ENCODE peak calls at places on chromosomes 6 and 20, in eight cellular contexts. One of them, this sample, is unnamed.

GRCh38 chr6:85660181-85660611 is 17.5 kb upstream of the SYNCRIP start:
- DNase-seq in Panc1: no peak
- DNase-seq in esophagus muscularis mucosa: no peak
- DNase-seq in activated CD4-positive, alpha-beta T cell treated with anti-CD3 and anti-CD28 coated beads, Interleukin-2, amount 50 U/mL, for 24 hours: no peak
- DNase-seq in cardiac muscle cell: peak; percentile 86
- DNase-seq in stimulated activated CD8-positive, alpha-beta memory T cell treated with anti-CD3 and anti-CD28 coated beads, Interleukin-7, amount 100 ng/mL, for 1 hour: no peak
- DNase-seq in caudate nucleus: no peak
- DNase-seq in AG04450: peak; percentile 82
- DNase-seq in this sample: peak; percentile 87

GRCh38 chr6:130018292-130018829 is at the start of gene L3MBTL3:
- DNase-seq in Panc1: peak; percentile 22
- DNase-seq in esophagus muscularis mucosa: peak; percentile 94
- DNase-seq in activated CD4-positive, alpha-beta T cell treated with anti-CD3 and anti-CD28 coated beads, Interleukin-2, amount 50 U/mL, for 24 hours: peak; percentile 78
- DNase-seq in cardiac muscle cell: peak; percentile 90
- DNase-seq in stimulated activated CD8-positive, alpha-beta memory T cell treated with anti-CD3 and anti-CD28 coated beads, Interleukin-7, amount 100 ng/mL, for 1 hour: peak; percentile 80
- DNase-seq in caudate nucleus: peak; percentile 74
- DNase-seq in AG04450: peak; percentile 44
- DNase-seq in this sample: no peak

GRCh38 chr6:131861356-131861755 is 53.5 kb downstream of the ENPP1 start:
- DNase-seq in Panc1: no peak
- DNase-seq in esophagus muscularis mucosa: no peak
- DNase-seq in activated CD4-positive, alpha-beta T cell treated with anti-CD3 and anti-CD28 coated beads, Interleukin-2, amount 50 U/mL, for 24 hours: no peak
- DNase-seq in cardiac muscle cell: peak; percentile 48
- DNase-seq in stimulated activated CD8-positive, alpha-beta memory T cell treated with anti-CD3 and anti-CD28 coated beads, Interleukin-7, amount 100 ng/mL, for 1 hour: no peak
- DNase-seq in caudate nucleus: no peak
- DNase-seq in AG04450: no peak
- DNase-seq in this sample: peak; percentile 79

GRCh38 chr6:66735106-66735890 is 1028.3 kb upstream of the EYS start:
- DNase-seq in Panc1: no peak
- DNase-seq in esophagus muscularis mucosa: no peak
- DNase-seq in activated CD4-positive, alpha-beta T cell treated with anti-CD3 and anti-CD28 coated beads, Interleukin-2, amount 50 U/mL, for 24 hours: no peak
- DNase-seq in cardiac muscle cell: peak; percentile 86
- DNase-seq in stimulated activated CD8-positive, alpha-beta memory T cell treated with anti-CD3 and anti-CD28 coated beads, Interleukin-7, amount 100 ng/mL, for 1 hour: no peak
- DNase-seq in caudate nucleus: no peak
- DNase-seq in AG04450: no peak
- DNase-seq in this sample: no peak

GRCh38 chr6:109243863-109244825 is 138.1 kb downstream of the CD164 start:
- DNase-seq in Panc1: no peak
- DNase-seq in esophagus muscularis mucosa: peak; percentile 12
- DNase-seq in activated CD4-positive, alpha-beta T cell treated with anti-CD3 and anti-CD28 coated beads, Interleukin-2, amount 50 U/mL, for 24 hours: no peak
- DNase-seq in cardiac muscle cell: no peak
- DNase-seq in stimulated activated CD8-positive, alpha-beta memory T cell treated with anti-CD3 and anti-CD28 coated beads, Interleukin-7, amount 100 ng/mL, for 1 hour: no peak
- DNase-seq in caudate nucleus: no peak
- DNase-seq in AG04450: no peak
- DNase-seq in this sample: no peak

GRCh38 chr20:58192567-58192966 is 35.9 kb downstream of the ANKRD60 start:
- DNase-seq in Panc1: no peak
- DNase-seq in esophagus muscularis mucosa: no peak
- DNase-seq in activated CD4-positive, alpha-beta T cell treated with anti-CD3 and anti-CD28 coated beads, Interleukin-2, amount 50 U/mL, for 24 hours: peak; percentile 4
- DNase-seq in cardiac muscle cell: no peak
- DNase-seq in stimulated activated CD8-positive, alpha-beta memory T cell treated with anti-CD3 and anti-CD28 coated beads, Interleukin-7, amount 100 ng/mL, for 1 hour: peak; percentile 14
- DNase-seq in caudate nucleus: no peak
- DNase-seq in AG04450: no peak
- DNase-seq in this sample: no peak

GRCh38 chr6:91299544-91300491 is 712.9 kb upstream of the MAP3K7 start:
- DNase-seq in Panc1: no peak
- DNase-seq in esophagus muscularis mucosa: no peak
- DNase-seq in activated CD4-positive, alpha-beta T cell treated with anti-CD3 and anti-CD28 coated beads, Interleukin-2, amount 50 U/mL, for 24 hours: no peak
- DNase-seq in cardiac muscle cell: peak; percentile 1
- DNase-seq in stimulated activated CD8-positive, alpha-beta memory T cell treated with anti-CD3 and anti-CD28 coated beads, Interleukin-7, amount 100 ng/mL, for 1 hour: no peak
- DNase-seq in caudate nucleus: no peak
- DNase-seq in AG04450: peak; percentile 21
- DNase-seq in this sample: peak; percentile 44

GRCh38 chr20:47493954-47494293 is 7.8 kb upstream of the NCOA3 start:
- DNase-seq in Panc1: no peak
- DNase-seq in esophagus muscularis mucosa: no peak
- DNase-seq in activated CD4-positive, alpha-beta T cell treated with anti-CD3 and anti-CD28 coated beads, Interleukin-2, amount 50 U/mL, for 24 hours: no peak
- DNase-seq in cardiac muscle cell: no peak
- DNase-seq in stimulated activated CD8-positive, alpha-beta memory T cell treated with anti-CD3 and anti-CD28 coated beads, Interleukin-7, amount 100 ng/mL, for 1 hour: no peak
- DNase-seq in caudate nucleus: no peak
- DNase-seq in AG04450: no peak
- DNase-seq in this sample: no peak

GRCh38 chr6:18042536-18043145 is 55.2 kb upstream of the KIF13A start:
- DNase-seq in Panc1: no peak
- DNase-seq in esophagus muscularis mucosa: no peak
- DNase-seq in activated CD4-positive, alpha-beta T cell treated with anti-CD3 and anti-CD28 coated beads, Interleukin-2, amount 50 U/mL, for 24 hours: no peak
- DNase-seq in cardiac muscle cell: no peak
- DNase-seq in stimulated activated CD8-positive, alpha-beta memory T cell treated with anti-CD3 and anti-CD28 coated beads, Interleukin-7, amount 100 ng/mL, for 1 hour: no peak
- DNase-seq in caudate nucleus: no peak
- DNase-seq in AG04450: no peak
- DNase-seq in this sample: no peak

GRCh38 chr6:45946887-45947286 is 68.8 kb downstream of the CLIC5 start:
- DNase-seq in Panc1: no peak
- DNase-seq in esophagus muscularis mucosa: no peak
- DNase-seq in activated CD4-positive, alpha-beta T cell treated with anti-CD3 and anti-CD28 coated beads, Interleukin-2, amount 50 U/mL, for 24 hours: no peak
- DNase-seq in cardiac muscle cell: peak; percentile 67
- DNase-seq in stimulated activated CD8-positive, alpha-beta memory T cell treated with anti-CD3 and anti-CD28 coated beads, Interleukin-7, amount 100 ng/mL, for 1 hour: no peak
- DNase-seq in caudate nucleus: no peak
- DNase-seq in AG04450: no peak
- DNase-seq in this sample: no peak

GRCh38 chr6:145233955-145234354 is 501.4 kb downstream of the EPM2A start:
- DNase-seq in Panc1: no peak
- DNase-seq in esophagus muscularis mucosa: no peak
- DNase-seq in activated CD4-positive, alpha-beta T cell treated with anti-CD3 and anti-CD28 coated beads, Interleukin-2, amount 50 U/mL, for 24 hours: no peak
- DNase-seq in cardiac muscle cell: no peak
- DNase-seq in stimulated activated CD8-positive, alpha-beta memory T cell treated with anti-CD3 and anti-CD28 coated beads, Interleukin-7, amount 100 ng/mL, for 1 hour: no peak
- DNase-seq in caudate nucleus: no peak
- DNase-seq in AG04450: no peak
- DNase-seq in this sample: no peak

GRCh38 chr6:128599036-128599435 is 78.6 kb upstream of the PTPRK start:
- DNase-seq in Panc1: no peak
- DNase-seq in esophagus muscularis mucosa: no peak
- DNase-seq in activated CD4-positive, alpha-beta T cell treated with anti-CD3 and anti-CD28 coated beads, Interleukin-2, amount 50 U/mL, for 24 hours: no peak
- DNase-seq in cardiac muscle cell: no peak
- DNase-seq in stimulated activated CD8-positive, alpha-beta memory T cell treated with anti-CD3 and anti-CD28 coated beads, Interleukin-7, amount 100 ng/mL, for 1 hour: no peak
- DNase-seq in caudate nucleus: no peak
- DNase-seq in AG04450: no peak
- DNase-seq in this sample: no peak

GRCh38 chr6:75217203-75217602 is 11.3 kb upstream of the COL12A1 start:
- DNase-seq in Panc1: no peak
- DNase-seq in esophagus muscularis mucosa: no peak
- DNase-seq in activated CD4-positive, alpha-beta T cell treated with anti-CD3 and anti-CD28 coated beads, Interleukin-2, amount 50 U/mL, for 24 hours: no peak
- DNase-seq in cardiac muscle cell: peak; percentile 58
- DNase-seq in stimulated activated CD8-positive, alpha-beta memory T cell treated with anti-CD3 and anti-CD28 coated beads, Interleukin-7, amount 100 ng/mL, for 1 hour: no peak
- DNase-seq in caudate nucleus: no peak
- DNase-seq in AG04450: no peak
- DNase-seq in this sample: no peak

This sample was measured in AG04449.